ENCODE peak calls at places on chromosomes 6 and 20, in four cellular contexts. Y, C, K and B are unnamed samples.

GRCh38 chr6:14717307-14717706 is 528.6 kb upstream of the JARID2 start:
- ATAC-seq in K (no peak), Y (no peak), C (peak), B (peak)

GRCh38 chr6:7108964-7109836 is 1.4 kb downstream of the RREB1 start:
- ATAC-seq in C (peak), Y (peak), K (peak), B (peak)

GRCh38 chr6:158717341-158718328 is 67.8 kb downstream of the SYTL3 start:
- ATAC-seq in Y (no peak), C (peak), K (no peak), B (no peak)

GRCh38 chr6:111586554-111586953 is 19.1 kb downstream of the TRAF3IP2 start:
- ATAC-seq in K (no peak), C (peak), Y (no peak), B (peak)

GRCh38 chr6:132712366-132712765 is 1.5 kb downstream of the VNN1 start:
- ATAC-seq in C (no peak), K (no peak), Y (peak), B (no peak)

GRCh38 chr20:61817575-61817974 is 248.1 kb downstream of the TAF4 start:
- ATAC-seq in K (no peak), Y (no peak), C (no peak), B (no peak)

GRCh38 chr6:134835998-134836397 is 113.9 kb downstream of the ALDH8A1 start:
- ATAC-seq in C (no peak), Y (no peak), K (peak), B (no peak)

GRCh38 chr6:167238169-167238693 is 52.9 kb upstream of the UNC93A start:
- ATAC-seq in Y (no peak), K (peak), C (no peak), B (no peak)

GRCh38 chr20:16486532-16486931 is 86.7 kb downstream of the KIF16B start:
- ATAC-seq in Y (no peak), C (no peak), K (no peak), B (no peak)

GRCh38 chr6:23584134-23584763 is 541.8 kb upstream of the NRSN1 start:
- ATAC-seq in C (no peak), K (no peak), Y (no peak), B (no peak)

GRCh38 chr6:34585108-34585507 is 29.0 kb upstream of the SPDEF start:
- ATAC-seq in Y (no peak), K (no peak), C (no peak), B (no peak)

GRCh38 chr6:95243091-95243490 is 334.2 kb upstream of the MANEA start:
- ATAC-seq in Y (no peak), K (no peak), C (no peak), B (no peak)

GRCh38 chr6:139173822-139174221 is 38.9 kb downstream of the HECA start:
- ATAC-seq in Y (no peak), C (no peak), K (no peak), B (peak)

GRCh38 chr20:32510601-32511357 is 74.4 kb downstream of the NOL4L start:
- ATAC-seq in C (no peak), Y (no peak), K (no peak), B (peak)

GRCh38 chr6:144134737-144135136 is 15.6 kb upstream of the STX11 start:
- ATAC-seq in Y (no peak), K (no peak), C (no peak), B (no peak)

GRCh38 chr20:47274449-47275108 is 81.9 kb downstream of the ZMYND8 start:
- ATAC-seq in C (peak), K (peak), Y (peak), B (peak)

GRCh38 chr6:137927777-137928218 is 60.7 kb downstream of the TNFAIP3 start:
- ATAC-seq in Y (no peak), K (no peak), C (peak), B (peak)